ENCODE peak calls at places on chromosomes 3 and 15, in seven cellular contexts. N is colonic mucosa; G is lower lobe of right lung; E is CD8-positive, alpha-beta T cell; L is body of pancreas; O is cardiac muscle cell; U is left lung. F is an unnamed sample.
A peak's percentile ranks its signal among the peaks of the same experiment; 100 is the strongest.

GRCh38 chr3:194184265-194184751 is 48.4 kb downstream of the HES1 start:
- DNase-seq in G (no peak), N (no peak), E (no peak), L (no peak), U (no peak), O (no peak), F (no peak)

GRCh38 chr3:36991147-36991546 is 1.8 kb downstream of the EPM2AIP1 start:
- DNase-seq in E (no peak), L (no peak), G (no peak), U (no peak), O (no peak), N (no peak), F (no peak)

GRCh38 chr3:148648685-148649352 is 48.9 kb upstream of the AGTR1 start:
- DNase-seq in E (no peak), N (no peak), L (no peak), O (no peak), G (no peak), U (no peak), F (no peak)

GRCh38 chr3:67578416-67578815 is 76.0 kb downstream of the SUCLG2 start:
- DNase-seq in L (no peak), N (no peak), O (peak; percentile 3), G (no peak), U (no peak), E (no peak), F (no peak)

GRCh38 chr15:91515188-91515754 is 338.2 kb upstream of the SLCO3A1 start:
- DNase-seq in E (no peak), O (no peak), G (no peak), U (no peak), L (no peak), N (peak; percentile 29), F (no peak)

GRCh38 chr15:46654993-46655392 is 1020.2 kb downstream of the SQOR start:
- DNase-seq in G (no peak), U (no peak), E (no peak), O (no peak), N (no peak), L (no peak), F (no peak)

GRCh38 chr3:45890405-45890804 is 4.1 kb downstream of the CCR9 start:
- DNase-seq in O (peak; percentile 60), L (peak; percentile 14), G (no peak), E (no peak), N (peak; percentile 66), U (no peak), F (no peak)

GRCh38 chr15:40108061-40108854 is 421 bp downstream of the BMF start:
- DNase-seq in L (peak; percentile 75), E (no peak), N (peak; percentile 70), U (no peak), O (peak; percentile 51), G (peak; percentile 62), F (no peak)

GRCh38 chr3:124292329-124292728 is 300.4 kb upstream of the ROPN1 start:
- DNase-seq in L (no peak), U (no peak), O (no peak), N (peak; percentile 48), E (no peak), G (no peak), F (no peak)

GRCh38 chr15:78399081-78399480 is 38.9 kb upstream of the IREB2 start:
- DNase-seq in O (no peak), U (no peak), L (no peak), E (no peak), N (no peak), G (no peak), F (no peak)

GRCh38 chr3:186365202-186365974 is 3.4 kb upstream of the DGKG start:
- DNase-seq in O (no peak), E (no peak), N (no peak), L (no peak), U (no peak), G (no peak), F (no peak)

GRCh38 chr3:175617247-175617646 is 758.1 kb downstream of the NAALADL2 start:
- DNase-seq in N (no peak), L (no peak), E (no peak), G (no peak), O (no peak), U (no peak), F (no peak)

GRCh38 chr3:183953471-183954070 is 64.1 kb downstream of the ABCC5 start:
- DNase-seq in N (no peak), E (no peak), L (no peak), U (no peak), G (no peak), O (no peak), F (no peak)

GRCh38 chr3:56702487-56703315 is 19.6 kb upstream of the TASOR start:
- DNase-seq in O (peak; percentile 79), G (no peak), U (no peak), L (peak; percentile 60), N (peak; percentile 61), E (peak; percentile 60), F (no peak)

GRCh38 chr15:60408438-60409105 is 10.8 kb upstream of the ANXA2 start:
- DNase-seq in L (no peak), E (no peak), O (no peak), U (no peak), G (no peak), N (no peak), F (no peak)

GRCh38 chr3:39183231-39184080 is 8.9 kb downstream of the XIRP1 start:
- DNase-seq in O (no peak), L (no peak), N (no peak), E (no peak), G (peak; percentile 37), U (no peak), F (no peak)

GRCh38 chr3:194938845-194939531 is 253.3 kb downstream of the FAM43A start:
- DNase-seq in L (no peak), G (no peak), E (peak; percentile 44), U (no peak), O (no peak), N (no peak), F (no peak)

GRCh38 chr15:38243278-38243677 is 9.4 kb upstream of the SPRED1 start:
- DNase-seq in L (no peak), N (peak; percentile 40), G (no peak), U (no peak), E (no peak), O (no peak), F (no peak)

GRCh38 chr3:67685499-67685898 is 31.1 kb upstream of the SUCLG2 start:
- DNase-seq in O (no peak), N (no peak), U (no peak), L (no peak), G (no peak), E (no peak), F (no peak)

GRCh38 chr3:20462226-20462625 is 276.2 kb upstream of the SGO1 start:
- DNase-seq in O (no peak), N (no peak), U (no peak), L (no peak), G (no peak), E (no peak), F (no peak)
- H3K9me3 ChIP-seq in O (no peaks in the 10 kb centered on the region), N (no peaks in the 10 kb centered on the region), U (peaks cover 28% of the 10 kb centered on the region), L (no peaks in the 10 kb centered on the region), G (no peaks in the 10 kb centered on the region), E (no peaks in the 10 kb centered on the region), F (peaks cover under 1% of the 10 kb centered on the region)

GRCh38 chr3:118277803-118278202 is 756.8 kb downstream of the IGSF11 start:
- DNase-seq in L (no peak), E (no peak), O (no peak), U (no peak), G (no peak), N (no peak), F (no peak)
- H3K9me3 ChIP-seq in L (no peaks in the 10 kb centered on the region), E (no peaks in the 10 kb centered on the region), O (no peaks in the 10 kb centered on the region), U (peaks cover 2% of the 10 kb centered on the region), G (no peaks in the 10 kb centered on the region), N (no peaks in the 10 kb centered on the region), F (no peaks in the 10 kb centered on the region)

DNA sequence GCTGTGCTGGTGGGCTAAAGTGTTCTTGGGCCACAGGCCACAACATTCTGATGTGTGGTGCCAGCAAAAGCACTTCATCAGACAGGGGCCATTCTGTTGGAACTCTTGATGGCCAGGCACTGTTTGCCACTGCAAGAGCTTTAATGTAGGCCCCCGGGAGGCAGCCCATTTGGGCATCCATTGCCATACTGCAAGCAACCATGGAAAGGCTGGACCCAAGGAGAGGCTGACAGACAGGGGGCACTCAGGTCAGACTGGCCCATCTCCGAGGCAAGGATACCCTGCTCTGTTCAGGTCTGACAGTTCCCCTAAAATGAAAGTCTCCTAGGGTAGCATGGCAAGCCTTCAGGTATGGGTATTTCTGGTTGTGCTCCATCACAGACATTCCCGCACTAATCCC is 64.2 kb downstream of the FAM227B start:
- DNase-seq in N (no peak), O (no peak), E (no peak), U (no peak), G (no peak), L (no peak), F (no peak)
- H3K9me3 ChIP-seq in N (no peaks in the 10 kb centered on the region), O (no peaks in the 10 kb centered on the region), E (no peaks in the 10 kb centered on the region), U (peaks cover 66% of the 10 kb centered on the region), G (peaks cover 16% of the 10 kb centered on the region), L (no peaks in the 10 kb centered on the region), F (peaks cover 12% of the 10 kb centered on the region)

GRCh38 chr15:25052191-25052999 is 97.6 kb downstream of the SNRPN start:
- DNase-seq in U (no peak), E (peak; percentile 36), G (no peak), O (no peak), L (no peak), N (no peak), F (no peak)

GRCh38 chr15:25055356-25056068 is 100.7 kb downstream of the SNRPN start:
- DNase-seq in L (no peak), U (no peak), N (peak; percentile 9), E (no peak), G (no peak), O (no peak), F (no peak)

GRCh38 chr15:25053000-25053815 is 98.4 kb downstream of the SNRPN start:
- DNase-seq in G (peak; percentile 11), N (peak; percentile 7), O (no peak), U (no peak), L (no peak), E (peak; percentile 32), F (no peak)

GRCh38 chr15:25054943-25055342 is 100.2 kb downstream of the SNRPN start:
- DNase-seq in O (no peak), E (peak; percentile 25), G (no peak), U (no peak), L (no peak), N (no peak), F (no peak)

GRCh38 chr15:25054329-25054728 is 99.5 kb downstream of the SNRPN start:
- DNase-seq in N (no peak), G (no peak), U (no peak), O (no peak), L (no peak), E (peak; percentile 43), F (no peak)
- H3K9me3 ChIP-seq in N (peaks cover 8% of the 10 kb centered on the region), G (peaks cover 98% of the 10 kb centered on the region), U (peaks cover 99% of the 10 kb centered on the region), O (peaks cover 10% of the 10 kb centered on the region), L (no peaks in the 10 kb centered on the region), E (peaks cover 97% of the 10 kb centered on the region), F (peaks cover 62% of the 10 kb centered on the region)

GRCh38 chr15:20358781-20359414 is 182.7 kb downstream of the GOLGA6L6 start:
- DNase-seq in U (no peak), G (no peak), E (no peak), N (no peak), O (no peak), L (no peak), F (no peak)
- H3K9me3 ChIP-seq in U (no peaks in the 10 kb centered on the region), G (no peaks in the 10 kb centered on the region), E (no peaks in the 10 kb centered on the region), N (no peaks in the 10 kb centered on the region), O (peaks cover 23% of the 10 kb centered on the region), L (no peaks in the 10 kb centered on the region), F (no peaks in the 10 kb centered on the region)

GRCh38 chr15:100461049-100461448 is 67.7 kb downstream of the CERS3 start:
- DNase-seq in L (no peak), G (no peak), O (no peak), E (no peak), N (no peak), U (no peak), F (no peak)
- H3K9me3 ChIP-seq in L (no peaks in the 10 kb centered on the region), G (peaks cover 5% of the 10 kb centered on the region), O (peaks cover 3% of the 10 kb centered on the region), E (no peaks in the 10 kb centered on the region), N (no peaks in the 10 kb centered on the region), U (peaks cover 28% of the 10 kb centered on the region), F (no peaks in the 10 kb centered on the region)

F was measured in T-helper 17 cell.